ENCODE peak calls at places on chromosomes 12 and 14, in seven cellular contexts. E is naive thymus-derived CD4-positive, alpha-beta T cell; N is upper lobe of right lung; L is brain microvascular endothelial cell; G is endodermal cell; J is pancreas; I is aorta. D is an unnamed sample. For H3K27me3 and H3K36me3, the result is how much of the 10 kb centered on the place peaks cover.

GRCh38 chr14:77186911-77187648 is 5.5 kb downstream of the TMEM63C start:
- DNase-seq in E (no peak), N (no peak), L (no peak), G (peak), J (peak), I (no peak), D (peak)

GRCh38 chr14:52873694-52874093 is 77.2 kb downstream of the FERMT2 start:
- DNase-seq in E (no peak), N (no peak), L (no peak), G (no peak), J (no peak), I (no peak), D (no peak)

GRCh38 chr14:87286826-87287225 is 706.2 kb downstream of the GALC start:
- DNase-seq in E (no peak), N (no peak), L (no peak), G (no peak), J (no peak), I (no peak), D (no peak)

GRCh38 chr12:15278816-15279658 is 43.3 kb upstream of the PTPRO start:
- DNase-seq in E (no peak), N (peak), L (peak), G (no peak), J (peak), I (peak), D (no peak)

GRCh38 chr14:92310776-92311375 is 12.1 kb upstream of the SLC24A4 start:
- DNase-seq in E (no peak), N (no peak), L (no peak), G (no peak), J (no peak), I (no peak), D (no peak)

GRCh38 chr12:92139634-92140555 is 5.8 kb downstream of the BTG1 start:
- DNase-seq in E (no peak), N (no peak), L (no peak), G (no peak), J (no peak), I (no peak), D (no peak)

GRCh38 chr14:23114669-23115491 is 4.2 kb downstream of the CEBPE start:
- DNase-seq in E (no peak), N (no peak), L (peak), G (peak), J (no peak), I (peak), D (peak)

GRCh38 chr14:68412505-68413496 is 380.1 kb downstream of the ZFP36L1 start:
- DNase-seq in E (no peak), N (no peak), L (no peak), G (no peak), J (no peak), I (no peak), D (no peak)

GRCh38 chr14:59601056-59601455 is 24.4 kb upstream of the CCDC175 start:
- DNase-seq in E (no peak), N (no peak), L (no peak), G (no peak), J (no peak), I (no peak), D (no peak)

GRCh38 chr12:54956322-54956721 is 28.2 kb downstream of the TESPA1 start:
- DNase-seq in E (no peak), N (no peak), L (no peak), G (no peak), J (no peak), I (no peak), D (no peak)

GRCh38 chr12:1797011-1797901 is 23.1 kb upstream of the LRTM2 start:
- DNase-seq in E (peak), N (peak), L (no peak), G (peak), J (peak), I (peak), D (no peak)

DNA sequence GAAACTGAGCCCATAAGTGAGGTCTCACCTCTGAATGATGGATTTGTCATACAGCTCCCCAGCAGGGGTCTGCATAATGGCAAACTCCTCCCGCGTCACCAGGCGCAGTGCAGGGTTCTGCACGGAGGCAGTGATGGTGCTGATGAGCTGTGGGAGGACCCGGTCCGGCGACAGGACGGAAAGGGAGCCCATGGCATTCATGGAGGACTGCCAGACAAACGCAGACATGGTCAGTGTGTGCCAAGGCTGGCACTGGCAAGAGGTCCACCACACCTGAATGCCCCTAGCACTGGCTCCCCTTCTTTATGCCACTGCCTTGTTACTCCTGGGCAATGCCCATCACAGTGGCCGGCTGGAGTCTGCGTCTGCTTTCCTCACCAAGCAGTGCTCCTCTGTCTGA is 32.7 kb downstream of the GCN1 start:
- DNase-seq in E (no peak), N (no peak), L (no peak), G (no peak), J (no peak), I (no peak), D (no peak)
- H3K4me3 ChIP-seq in E (no peak), N (no peak), L (no peak), G (no peak), J (no peak), I (no peak), D (no peak)

GRCh38 chr14:36495666-36496065 is 24.4 kb downstream of the NKX2-1 start:
- DNase-seq in E (no peak), N (no peak), L (no peak), G (no peak), J (no peak), I (no peak), D (no peak)
- H3K27me3 ChIP-seq in E (under half), N (under half), L (under half), G (half or more), J (under half), I (under half), D (under half)

DNA sequence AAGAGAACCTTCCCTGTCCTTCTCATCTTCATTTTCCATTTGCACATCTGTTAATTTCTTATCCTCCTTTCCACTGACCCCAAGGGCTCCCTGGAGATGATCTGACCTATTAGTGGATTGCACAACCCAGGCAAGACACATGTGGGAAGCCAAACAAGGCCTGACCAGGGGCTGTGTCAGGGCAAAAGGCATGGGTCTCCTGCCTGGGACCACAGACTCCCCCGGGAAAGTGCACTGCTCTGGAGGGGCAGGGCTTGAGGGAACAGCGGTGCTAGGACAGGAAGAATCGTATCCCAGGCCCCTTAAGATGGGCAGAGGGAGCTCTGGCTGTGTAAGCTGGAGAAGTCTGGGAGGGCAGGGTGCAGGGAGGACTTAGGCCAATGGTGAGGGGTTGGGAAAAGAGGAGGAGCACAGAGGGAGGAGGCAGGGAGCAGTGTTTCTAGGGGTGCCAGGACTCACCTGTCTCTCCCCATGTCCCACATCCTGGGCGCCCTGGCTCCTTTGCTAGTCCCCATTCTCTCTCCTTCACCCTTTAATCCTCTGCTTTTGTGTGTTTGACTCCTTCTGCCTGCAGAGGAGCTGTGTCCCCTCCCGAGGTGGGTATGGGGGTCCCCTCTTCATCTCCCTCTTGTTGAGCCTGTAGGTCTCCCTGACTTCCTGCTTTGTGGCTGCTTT is 25.3 kb downstream of the PLEKHG3 start:
- DNase-seq in E (no peak), N (peak), L (no peak), G (peak), J (no peak), I (peak), D (no peak)
- H3K36me3 ChIP-seq in E (under half), N (under half), L (under half), G (under half), J (half or more), I (under half), D (under half)

GRCh38 chr14:94388027-94388895 is at the start of gene SERPINA1:
- DNase-seq in E (no peak), N (peak), L (no peak), G (peak), J (no peak), I (no peak), D (no peak)

GRCh38 chr14:94388896-94389469 is 581 bp upstream of the SERPINA1 start:
- DNase-seq in E (no peak), N (no peak), L (no peak), G (peak), J (no peak), I (no peak), D (peak)

GRCh38 chr14:94390372-94391086 is 2.1 kb upstream of the SERPINA1 start:
- DNase-seq in E (no peak), N (peak), L (no peak), G (peak), J (peak), I (no peak), D (no peak)

GRCh38 chr14:94391284-94391914 is 3.0 kb upstream of the SERPINA1 start:
- DNase-seq in E (no peak), N (no peak), L (no peak), G (peak), J (no peak), I (no peak), D (no peak)

GRCh38 chr14:94389731-94390371 is 1.4 kb upstream of the SERPINA1 start:
- DNase-seq in E (no peak), N (no peak), L (no peak), G (no peak), J (no peak), I (no peak), D (no peak)
- H3K4me3 ChIP-seq in E (no peak), N (peak), L (no peak), G (no peak), J (no peak), I (no peak), D (no peak)

GRCh38 chr14:29392287-29392686 is 535.4 kb downstream of the PRKD1 start:
- DNase-seq in E (no peak), N (no peak), L (no peak), G (no peak), J (no peak), I (no peak), D (no peak)

GRCh38 chr14:29390046-29390841 is 537.4 kb downstream of the PRKD1 start:
- DNase-seq in E (no peak), N (no peak), L (no peak), G (peak), J (no peak), I (no peak), D (no peak)
- H3K27me3 ChIP-seq in E (under half), N (under half), L (under half), G (under half), J (under half), I (under half), D (under half)

DNA sequence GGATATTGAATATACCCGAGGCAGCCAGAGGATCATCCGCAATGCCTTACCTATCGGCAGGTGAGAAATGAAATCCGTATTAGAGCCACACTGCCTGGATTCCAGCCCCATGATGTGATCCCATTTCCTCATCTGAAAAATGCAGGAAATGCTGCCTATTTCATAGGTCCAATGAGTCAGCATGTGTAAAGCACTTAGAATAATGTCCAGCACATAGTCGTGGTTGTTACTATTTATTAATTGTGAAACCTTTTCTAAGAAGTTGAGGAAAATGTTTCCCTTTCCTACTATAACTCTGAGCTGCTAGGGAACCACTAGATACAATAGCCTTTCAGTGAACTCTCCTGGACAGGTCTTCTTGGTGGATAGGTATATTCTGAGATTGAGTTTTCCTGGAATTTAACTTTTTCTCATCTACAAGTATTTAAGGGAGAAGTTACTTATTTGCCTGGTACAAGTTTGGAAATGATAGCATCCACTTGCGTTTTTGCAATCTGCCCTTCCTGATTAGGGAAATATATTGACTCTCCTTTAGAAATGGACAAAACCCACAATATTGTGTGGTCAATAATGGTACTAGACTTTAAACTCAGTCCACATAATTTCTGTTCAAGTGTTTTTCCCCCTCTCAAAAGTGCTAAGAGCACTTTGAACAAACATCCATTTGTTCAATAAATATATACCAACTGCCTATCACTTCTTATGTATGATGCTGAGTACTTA is 12.2 kb downstream of the POLR3B start:
- DNase-seq in E (no peak), N (no peak), L (peak), G (no peak), J (no peak), I (no peak), D (peak)
- H3K36me3 ChIP-seq in E (under half), N (under half), L (under half), G (under half), J (under half), I (under half), D (under half)

D was measured in kidney epithelial cell.